ENCODE peak calls at places on chromosomes 2 and 18, in four cellular contexts. H, R, J and Z are unnamed samples.

GRCh38 chr2:191049728-191050639 is 36.0 kb upstream of the STAT1 start:
- DNase-seq in H (no peak), R (peak), J (no peak), Z (no peak)

GRCh38 chr2:180656455-180656847 is 324.0 kb upstream of the UBE2E3 start:
- DNase-seq in R (peak), H (no peak), J (no peak), Z (no peak)

GRCh38 chr2:127700527-127701192 is 637 bp upstream of the SFT2D3 start:
- DNase-seq in J (no peak), H (peak), R (no peak), Z (peak)

GRCh38 chr18:26757263-26758019 is 108.1 kb downstream of the AQP4 start:
- DNase-seq in J (no peak), R (no peak), H (no peak), Z (no peak)

GRCh38 chr2:194826241-194826640 is 830.8 kb upstream of the SLC39A10 start:
- DNase-seq in H (no peak), J (no peak), R (peak), Z (no peak)

GRCh38 chr2:68032702-68033101 is 30.1 kb downstream of the C1D start:
- DNase-seq in J (no peak), R (no peak), H (no peak), Z (no peak)

GRCh38 chr2:66547887-66548286 is 113.0 kb downstream of the MEIS1 start:
- DNase-seq in H (no peak), J (no peak), R (no peak), Z (no peak)

GRCh38 chr2:163697846-163698637 is 37.8 kb downstream of the FIGN start:
- DNase-seq in R (no peak), J (no peak), H (no peak), Z (no peak)

GRCh38 chr2:227325824-227326195 is 759 bp downstream of the MFF start:
- DNase-seq in H (no peak), R (peak), J (no peak), Z (no peak)

GRCh38 chr2:196955036-196955435 is 28.5 kb upstream of the PGAP1 start:
- DNase-seq in H (no peak), J (no peak), R (no peak), Z (no peak)

GRCh38 chr2:134943540-134943939 is 24.9 kb downstream of the CCNT2 start:
- DNase-seq in J (no peak), H (no peak), R (no peak), Z (no peak)

GRCh38 chr2:96201338-96201737 is 7.3 kb downstream of the STARD7 start:
- DNase-seq in J (no peak), H (no peak), R (no peak), Z (no peak)

GRCh38 chr18:9803698-9804516 is 81.9 kb upstream of the TXNDC2 start:
- DNase-seq in J (no peak), R (no peak), H (no peak), Z (no peak)

GRCh38 chr18:31506024-31506742 is 8.2 kb downstream of the DSG2 start:
- DNase-seq in J (no peak), H (no peak), R (peak), Z (no peak)
- TF ChIP-seq CTCF in J (no peak), H (no peak), R (peak), Z (no peak)

DNA sequence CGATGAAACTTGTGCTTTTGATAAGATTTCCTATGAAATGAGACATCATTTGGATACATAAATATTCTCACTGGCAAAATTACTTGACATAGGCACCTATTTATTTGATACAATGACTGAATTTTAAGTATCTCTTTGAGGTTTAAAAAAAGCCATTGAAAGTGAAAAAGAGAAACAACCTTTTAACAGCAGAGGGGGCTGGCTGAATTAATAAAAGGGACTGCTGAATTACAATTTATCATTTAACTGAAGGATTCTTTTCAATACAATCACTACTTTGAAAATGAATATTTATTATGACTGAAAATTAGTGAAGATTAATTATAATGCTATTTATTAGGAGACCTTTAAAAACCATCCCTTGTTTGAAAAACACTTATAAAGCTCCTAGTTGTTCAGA is 335.3 kb downstream of the DLGAP1 start:
- DNase-seq in H (no peak), J (no peak), R (no peak), Z (no peak)
- TF ChIP-seq CTCF in H (no peak), J (no peak), R (no peak), Z (no peak)

GRCh38 chr2:20350753-20351554 is at the start of gene PUM2:
- DNase-seq in R (peak), H (peak), J (peak), Z (peak)
- TF ChIP-seq CTCF in R (no peak), H (no peak), J (no peak), Z (no peak)

GRCh38 chr2:222761888-222762287 is 90.4 kb downstream of the MOGAT1 start:
- DNase-seq in R (no peak), H (no peak), J (no peak), Z (no peak)
- TF ChIP-seq CTCF in R (no peak), H (no peak), J (no peak), Z (no peak)

DNA sequence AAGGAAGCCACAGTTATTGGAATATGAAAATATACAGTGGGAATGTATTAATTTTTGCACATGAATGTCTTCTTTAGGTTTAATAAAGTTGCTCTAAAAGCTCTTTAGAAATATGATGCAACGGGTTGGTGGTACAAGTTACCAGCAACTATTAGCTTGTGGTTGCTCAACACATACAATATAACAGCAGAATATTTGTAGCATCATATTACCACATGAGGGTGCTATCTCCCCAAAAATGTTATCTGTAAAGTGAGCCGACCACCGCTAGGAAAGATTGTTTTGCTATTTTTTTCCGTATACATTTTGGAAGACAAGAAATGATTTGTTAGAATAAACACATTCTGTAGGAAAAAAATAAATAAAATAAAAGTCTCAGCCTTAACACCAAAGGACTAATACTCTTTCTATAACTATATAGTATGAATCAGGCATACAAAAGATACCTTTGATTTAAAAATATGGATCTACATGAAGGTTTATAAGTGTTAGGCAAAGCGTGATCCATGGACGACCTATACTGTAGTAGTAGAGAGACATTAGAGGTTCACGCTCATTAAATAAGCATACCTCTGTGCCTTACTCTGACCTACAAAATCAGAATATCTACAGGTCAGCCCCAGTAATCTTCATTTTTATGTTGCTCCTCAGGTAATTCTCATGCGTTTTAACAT is 1110.7 kb upstream of the ACVR2A start:
- DNase-seq in H (no peak), J (no peak), R (peak), Z (no peak)
- TF ChIP-seq CTCF in H (peak), J (no peak), R (peak), Z (no peak)

DNA sequence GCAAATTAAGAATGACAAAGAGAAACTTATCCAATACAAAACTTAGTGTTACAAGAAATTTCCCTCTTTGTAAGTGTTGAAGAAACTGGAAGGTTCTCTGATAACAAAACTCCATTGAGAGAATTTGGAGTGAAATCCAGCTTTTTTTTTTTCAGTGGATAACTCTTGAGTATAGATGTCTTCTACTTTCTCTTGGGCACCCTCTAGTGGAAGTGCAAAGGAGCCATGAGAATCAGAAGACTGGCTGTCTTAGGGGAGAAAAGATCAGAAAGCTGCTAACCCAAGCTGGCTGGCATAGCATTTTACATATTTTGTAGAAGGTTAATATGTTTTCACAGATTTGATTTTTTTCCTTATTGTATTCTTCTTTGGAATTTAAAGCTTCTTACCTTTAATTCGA is 138.8 kb upstream of the SATB2 start:
- DNase-seq in H (no peak), R (peak), J (no peak), Z (no peak)
- TF ChIP-seq CTCF in H (peak), R (peak), J (no peak), Z (no peak)